ENCODE peak calls at places on chromosome 20, in eight cellular contexts. R is endothelial cell; Q is CD8-positive, alpha-beta memory T cell; P is posterior vena cava; J is endodermal cell; B is NCI-H2171 treated with DMSO at 0.1 percent for 48 hours; U is HepG2; D is hypothalamus. H is an unnamed sample.

GRCh38 chr20:38224534-38224933 is 36.0 kb downstream of the KIAA1755 start:
- DNase-seq in R (no peak), Q (no peak), P (peak; percentile 38), J (no peak), B (no peak), U (no peak), D (no peak), H (no peak)

GRCh38 chr20:3162080-3162611 is 2.5 kb upstream of the FASTKD5 start:
- DNase-seq in R (no peak), Q (no peak), P (no peak), J (peak; percentile 49), B (peak; percentile 99), U (no peak), D (no peak), H (peak; percentile 44)

GRCh38 chr20:41149679-41150131 is 12.4 kb downstream of the PLCG1 start:
- DNase-seq in R (no peak), Q (no peak), P (no peak), J (no peak), B (no peak), U (peak; percentile 51), D (no peak), H (no peak)

GRCh38 chr20:40519928-40520327 is 169.1 kb downstream of the MAFB start:
- DNase-seq in R (no peak), Q (no peak), P (no peak), J (no peak), B (no peak), U (no peak), D (no peak), H (no peak)

GRCh38 chr20:54221996-54222890 is 14.4 kb downstream of the PFDN4 start:
- DNase-seq in R (no peak), Q (no peak), P (no peak), J (peak; percentile 60), B (no peak), U (no peak), D (no peak), H (no peak)

GRCh38 chr20:41786158-41786557 is 168.0 kb upstream of the CHD6 start:
- DNase-seq in R (no peak), Q (no peak), P (no peak), J (no peak), B (no peak), U (no peak), D (no peak), H (no peak)

GRCh38 chr20:34365765-34366213 is 2.7 kb downstream of the ITCH start:
- DNase-seq in R (no peak), Q (peak; percentile 2), P (no peak), J (no peak), B (no peak), U (no peak), D (no peak), H (no peak)

GRCh38 chr20:34458631-34459030 is 57.6 kb upstream of the DYNLRB1 start:
- DNase-seq in R (no peak), Q (no peak), P (no peak), J (no peak), B (no peak), U (no peak), D (no peak), H (no peak)

GRCh38 chr20:63441777-63442493 is 30.5 kb downstream of the KCNQ2 start:
- DNase-seq in R (peak; percentile 77), Q (peak; percentile 49), P (no peak), J (peak; percentile 93), B (peak; percentile 43), U (peak; percentile 58), D (no peak), H (peak; percentile 21)

GRCh38 chr20:50354690-50355592 is 155.2 kb upstream of the PTPN1 start:
- DNase-seq in R (no peak), Q (no peak), P (no peak), J (no peak), B (no peak), U (no peak), D (no peak), H (no peak)

GRCh38 chr20:56752274-56752673 is 123.2 kb downstream of the TFAP2C start:
- DNase-seq in R (no peak), Q (no peak), P (no peak), J (peak; percentile 61), B (no peak), U (no peak), D (no peak), H (no peak)

GRCh38 chr20:45850926-45851325 is 6.3 kb downstream of the ACOT8 start:
- DNase-seq in R (no peak), Q (no peak), P (no peak), J (no peak), B (no peak), U (no peak), D (no peak), H (no peak)

GRCh38 chr20:57205625-57206219 is 60.7 kb downstream of the BMP7 start:
- DNase-seq in R (no peak), Q (no peak), P (no peak), J (no peak), B (no peak), U (no peak), D (no peak), H (no peak)

GRCh38 chr20:4942336-4942735 is 59.0 kb downstream of the SLC23A2 start:
- DNase-seq in R (no peak), Q (no peak), P (no peak), J (no peak), B (no peak), U (no peak), D (no peak), H (no peak)

GRCh38 chr20:2353231-2353630 is 27.5 kb upstream of the TGM6 start:
- DNase-seq in R (no peak), Q (no peak), P (no peak), J (no peak), B (no peak), U (no peak), D (no peak), H (no peak)

GRCh38 chr20:30811896-30812671 is 445.4 kb upstream of the DEFB115 start:
- DNase-seq in R (no peak), Q (no peak), P (peak; percentile 88), J (peak; percentile 71), B (peak; percentile 12), U (no peak), D (no peak), H (peak; percentile 13)

GRCh38 chr20:48186447-48186846 is 401.2 kb upstream of the SULF2 start:
- DNase-seq in R (no peak), Q (no peak), P (no peak), J (no peak), B (no peak), U (no peak), D (no peak), H (no peak)

GRCh38 chr20:24507182-24507853 is 37.9 kb downstream of the SYNDIG1 start:
- DNase-seq in R (no peak), Q (no peak), P (no peak), J (no peak), B (no peak), U (no peak), D (no peak), H (no peak)

GRCh38 chr20:46767127-46767761 is 57.8 kb downstream of the SLC2A10 start:
- DNase-seq in R (peak; percentile 53), Q (no peak), P (peak; percentile 56), J (peak; percentile 84), B (peak; percentile 77), U (peak; percentile 63), D (no peak), H (peak; percentile 60)

GRCh38 chr20:37309941-37310590 is 20.6 kb downstream of the MANBAL start:
- DNase-seq in R (no peak), Q (no peak), P (no peak), J (no peak), B (no peak), U (no peak), D (no peak), H (no peak)

GRCh38 chr20:45275327-45275726 is 21.0 kb upstream of the SLPI start:
- DNase-seq in R (no peak), Q (no peak), P (no peak), J (no peak), B (no peak), U (no peak), D (no peak), H (no peak)

GRCh38 chr20:15951711-15952110 is 621.5 kb downstream of the KIF16B start:
- DNase-seq in R (no peak), Q (no peak), P (no peak), J (no peak), B (peak; percentile 96), U (no peak), D (no peak), H (no peak)

GRCh38 chr20:37356387-37356786 is 10.4 kb downstream of the SRC start:
- DNase-seq in R (no peak), Q (no peak), P (peak; percentile 93), J (peak; percentile 41), B (no peak), U (no peak), D (no peak), H (no peak)

GRCh38 chr20:36093025-36093803 is 61.3 kb upstream of the EPB41L1 start:
- DNase-seq in R (peak; percentile 14), Q (peak; percentile 39), P (peak; percentile 86), J (no peak), B (peak; percentile 31), U (no peak), D (no peak), H (no peak)

GRCh38 chr20:38303908-38304379 is at the start of gene BPI:
- DNase-seq in R (no peak), Q (no peak), P (peak; percentile 87), J (no peak), B (no peak), U (no peak), D (no peak), H (no peak)

GRCh38 chr20:39849664-39850063 is 839.4 kb downstream of the MAFB start:
- DNase-seq in R (no peak), Q (no peak), P (peak; percentile 95), J (peak; percentile 43), B (no peak), U (no peak), D (peak; percentile 4), H (peak; percentile 45)

GRCh38 chr20:49427751-49428518 is 54.5 kb downstream of the KCNB1 start:
- DNase-seq in R (no peak), Q (no peak), P (peak; percentile 43), J (no peak), B (no peak), U (no peak), D (no peak), H (no peak)

GRCh38 chr20:61924858-61925554 is 140.7 kb downstream of the TAF4 start:
- DNase-seq in R (no peak), Q (no peak), P (peak; percentile 64), J (no peak), B (no peak), U (no peak), D (no peak), H (no peak)

GRCh38 chr20:1885940-1886693 is 9.1 kb upstream of the SIRPA start:
- DNase-seq in R (no peak), Q (no peak), P (no peak), J (no peak), B (no peak), U (no peak), D (no peak), H (no peak)

GRCh38 chr20:46978871-46979536 is 84.4 kb downstream of the EYA2 start:
- DNase-seq in R (no peak), Q (no peak), P (no peak), J (no peak), B (peak; percentile 100), U (no peak), D (no peak), H (peak; percentile 100)

GRCh38 chr20:59560588-59561227 is 43.6 kb upstream of the PHACTR3 start:
- DNase-seq in R (no peak), Q (no peak), P (no peak), J (no peak), B (peak; percentile 41), U (peak; percentile 46), D (no peak), H (peak; percentile 42)

GRCh38 chr20:10079964-10080363 is 45.2 kb downstream of the ANKEF1 start:
- DNase-seq in R (no peak), Q (no peak), P (no peak), J (no peak), B (no peak), U (no peak), D (no peak), H (no peak)

GRCh38 chr20:47054506-47054905 is 159.9 kb downstream of the EYA2 start:
- DNase-seq in R (no peak), Q (no peak), P (no peak), J (no peak), B (no peak), U (no peak), D (no peak), H (no peak)

H was measured in NCI-H524.